ENCODE peak calls at places on chromosomes 5 and 9, in four cellular contexts. One of them, this sample, is unnamed.

GRCh38 chr5:37437716-37438115 is 58.6 kb downstream of the WDR70 start:
- DNase-seq in GM12878: no peak
- DNase-seq in A549: no peak
- DNase-seq in K562: no peak
- DNase-seq in this sample: peak; percentile 6

GRCh38 chr9:96420468-96421219 is 2.5 kb upstream of the ZNF367 start:
- DNase-seq in GM12878: peak; percentile 61
- DNase-seq in A549: peak; percentile 92
- DNase-seq in K562: no peak
- DNase-seq in this sample: peak; percentile 89

GRCh38 chr5:161023591-161023990 is 171.6 kb upstream of the ATP10B start:
- DNase-seq in K562: no peak
- DNase-seq in GM12878: no peak
- DNase-seq in A549: no peak
- DNase-seq in this sample: no peak

GRCh38 chr5:16480821-16481538 is 15.4 kb upstream of the ZNF622 start:
- DNase-seq in K562: no peak
- DNase-seq in GM12878: no peak
- DNase-seq in A549: no peak
- DNase-seq in this sample: no peak

GRCh38 chr5:15585826-15586591 is 86.0 kb downstream of the FBXL7 start:
- DNase-seq in K562: no peak
- DNase-seq in A549: no peak
- DNase-seq in GM12878: no peak
- DNase-seq in this sample: no peak

GRCh38 chr5:180860273-180860886 is 696 bp downstream of the ZFP62 start:
- DNase-seq in K562: peak; percentile 63
- DNase-seq in A549: peak; percentile 62
- DNase-seq in GM12878: no peak
- DNase-seq in this sample: no peak

GRCh38 chr5:9932770-9933169 is 302.6 kb upstream of the TAS2R1 start:
- DNase-seq in A549: no peak
- DNase-seq in GM12878: no peak
- DNase-seq in K562: no peak
- DNase-seq in this sample: peak; percentile 81

GRCh38 chr5:131769961-131770360 is 26.9 kb downstream of the FNIP1 start:
- DNase-seq in K562: no peak
- DNase-seq in A549: no peak
- DNase-seq in GM12878: no peak
- DNase-seq in this sample: no peak

GRCh38 chr9:72623156-72623555 is 101.7 kb downstream of the TMC1 start:
- DNase-seq in GM12878: no peak
- DNase-seq in K562: no peak
- DNase-seq in A549: no peak
- DNase-seq in this sample: no peak

GRCh38 chr5:53433036-53433435 is 47.4 kb upstream of the FST start:
- DNase-seq in A549: no peak
- DNase-seq in GM12878: no peak
- DNase-seq in K562: no peak
- DNase-seq in this sample: no peak

GRCh38 chr5:150051657-150052195 is 34.6 kb downstream of the CSF1R start:
- DNase-seq in A549: no peak
- DNase-seq in K562: no peak
- DNase-seq in GM12878: no peak
- DNase-seq in this sample: no peak

GRCh38 chr5:165457854-165458481 is 1952.5 kb downstream of the MAT2B start:
- DNase-seq in GM12878: no peak
- DNase-seq in A549: no peak
- DNase-seq in K562: no peak
- DNase-seq in this sample: peak; percentile 55

GRCh38 chr5:73213566-73213998 is 40.6 kb downstream of the TMEM174 start:
- DNase-seq in K562: no peak
- DNase-seq in GM12878: peak; percentile 25
- DNase-seq in A549: no peak
- DNase-seq in this sample: peak; percentile 92

GRCh38 chr5:12861891-12862290 is 957.6 kb upstream of the CTNND2 start:
- DNase-seq in K562: no peak
- DNase-seq in A549: no peak
- DNase-seq in GM12878: no peak
- DNase-seq in this sample: no peak

GRCh38 chr9:74281674-74282073 is 215.5 kb upstream of the RORB start:
- DNase-seq in GM12878: no peak
- DNase-seq in A549: no peak
- DNase-seq in K562: peak; percentile 4
- DNase-seq in this sample: no peak

GRCh38 chr5:133405275-133406034 is 206.9 kb downstream of the FSTL4 start:
- DNase-seq in GM12878: no peak
- DNase-seq in A549: no peak
- DNase-seq in K562: no peak
- DNase-seq in this sample: no peak

GRCh38 chr9:113012492-113012891 is 500 bp upstream of the ZNF883 start:
- DNase-seq in GM12878: no peak
- DNase-seq in K562: peak; percentile 15
- DNase-seq in A549: no peak
- DNase-seq in this sample: no peak

GRCh38 chr9:4297795-4298254 is 2.0 kb downstream of the GLIS3 start:
- DNase-seq in A549: peak; percentile 28
- DNase-seq in K562: peak; percentile 12
- DNase-seq in GM12878: no peak
- DNase-seq in this sample: peak; percentile 65

GRCh38 chr5:142023836-142024235 is 11.0 kb upstream of the GNPDA1 start:
- DNase-seq in K562: no peak
- DNase-seq in GM12878: no peak
- DNase-seq in A549: no peak
- DNase-seq in this sample: no peak

GRCh38 chr5:133353741-133354140 is 258.6 kb downstream of the FSTL4 start:
- DNase-seq in K562: no peak
- DNase-seq in A549: no peak
- DNase-seq in GM12878: no peak
- DNase-seq in this sample: no peak

GRCh38 chr5:73278693-73279092 is 105.7 kb downstream of the TMEM174 start:
- DNase-seq in K562: no peak
- DNase-seq in A549: no peak
- DNase-seq in GM12878: no peak
- DNase-seq in this sample: no peak

GRCh38 chr9:626591-626990 is 214.9 kb upstream of the DMRT1 start:
- DNase-seq in GM12878: no peak
- DNase-seq in A549: no peak
- DNase-seq in K562: no peak
- DNase-seq in this sample: no peak

GRCh38 chr5:76958976-76959767 is 6.3 kb downstream of the CRHBP start:
- DNase-seq in K562: peak; percentile 44
- DNase-seq in A549: no peak
- DNase-seq in GM12878: no peak
- DNase-seq in this sample: peak; percentile 70

GRCh38 chr5:17359451-17359965 is 138.5 kb upstream of the TAF11L2 start:
- DNase-seq in K562: no peak
- DNase-seq in GM12878: no peak
- DNase-seq in A549: no peak
- DNase-seq in this sample: peak; percentile 33

GRCh38 chr9:121447341-121447834 is 52.3 kb downstream of the GGTA1 start:
- DNase-seq in A549: no peak
- DNase-seq in K562: no peak
- DNase-seq in GM12878: no peak
- DNase-seq in this sample: peak; percentile 76
- H3K4me1 ChIP-seq in A549: no peaks in the 10 kb centered on the region
- H3K4me1 ChIP-seq in K562: no peaks in the 10 kb centered on the region
- H3K4me1 ChIP-seq in GM12878: no peaks in the 10 kb centered on the region
- H3K4me1 ChIP-seq in this sample: peaks cover 2% of the 10 kb centered on the region

DNA sequence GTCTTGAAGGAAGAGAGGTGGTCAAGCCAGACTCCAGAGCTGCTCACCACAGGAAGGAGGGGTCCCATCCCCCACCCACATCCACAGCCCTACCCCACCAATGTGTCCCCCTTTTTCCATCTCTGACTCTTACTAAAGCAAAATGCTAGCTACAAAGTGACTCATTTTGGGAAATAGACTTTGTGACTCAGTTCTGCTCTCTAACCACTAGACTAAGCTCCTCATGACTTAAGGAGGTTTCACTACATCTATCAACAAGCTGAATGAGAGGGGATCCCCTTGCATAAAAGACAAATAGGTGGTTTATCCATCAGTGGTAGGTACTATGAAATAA is 35.1 kb upstream of the ADRB2 start:
- DNase-seq in A549: no peak
- DNase-seq in GM12878: peak; percentile 77
- DNase-seq in K562: no peak
- DNase-seq in this sample: peak; percentile 84
- TF ChIP-seq ELK1 in A549: no peak
- TF ChIP-seq ELK1 in GM12878: no peak
- TF ChIP-seq ELK1 in K562: no peak
- TF ChIP-seq ELK1 in this sample: no peak

GRCh38 chr9:99825158-99826046 is 3.7 kb downstream of the NR4A3 start:
- DNase-seq in GM12878: no peak
- DNase-seq in A549: no peak
- DNase-seq in K562: no peak
- DNase-seq in this sample: no peak

GRCh38 chr9:99822596-99823391 is 1.1 kb downstream of the NR4A3 start:
- DNase-seq in A549: peak; percentile 43
- DNase-seq in GM12878: no peak
- DNase-seq in K562: peak; percentile 19
- DNase-seq in this sample: peak; percentile 51

GRCh38 chr9:99826579-99826978 is 4.9 kb downstream of the NR4A3 start:
- DNase-seq in GM12878: no peak
- DNase-seq in K562: no peak
- DNase-seq in A549: no peak
- DNase-seq in this sample: no peak

GRCh38 chr9:99823392-99824377 is 2.0 kb downstream of the NR4A3 start:
- DNase-seq in GM12878: no peak
- DNase-seq in K562: peak; percentile 16
- DNase-seq in A549: peak; percentile 57
- DNase-seq in this sample: peak; percentile 47

DNA sequence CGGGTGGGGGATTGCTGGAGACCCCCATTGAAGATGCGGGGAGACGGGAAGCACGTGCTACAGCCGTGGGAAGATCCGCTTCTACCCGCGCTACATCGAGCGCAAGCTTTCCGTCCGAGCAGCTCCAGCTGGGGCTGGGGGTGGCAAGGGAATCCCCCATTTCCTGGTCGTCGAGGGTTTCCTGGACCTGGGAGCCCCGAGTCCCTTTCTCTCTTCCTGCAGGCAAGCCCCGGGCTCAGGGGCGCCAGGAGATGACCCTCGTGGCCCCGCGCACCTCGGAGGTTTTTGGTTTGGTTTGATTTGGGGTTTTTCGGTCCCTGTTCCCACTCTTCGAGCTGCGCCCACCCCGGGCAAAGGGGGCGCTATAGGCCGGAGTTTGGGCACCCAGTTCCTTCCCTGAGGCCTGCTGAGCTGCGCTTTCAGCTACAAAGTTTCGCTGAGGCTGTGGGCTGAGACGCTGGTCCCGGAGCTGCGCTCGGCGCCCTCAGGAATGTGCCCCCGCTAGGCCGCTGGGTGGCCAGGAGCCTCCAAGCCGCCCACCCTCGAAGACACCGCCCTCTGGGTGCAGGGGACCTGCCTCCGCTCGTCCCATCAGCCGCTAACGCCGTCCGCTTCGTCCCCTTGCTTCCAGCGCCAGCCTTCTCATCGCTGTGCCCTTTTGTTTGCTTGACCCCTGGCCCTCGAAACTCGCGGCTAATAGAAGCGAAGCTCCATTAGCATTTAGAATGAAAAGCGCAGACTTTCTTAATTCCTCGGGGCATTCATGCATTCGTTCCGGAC is 2.9 kb downstream of the NR4A3 start:
- DNase-seq in A549: peak; percentile 34
- DNase-seq in GM12878: no peak
- DNase-seq in K562: peak; percentile 46
- DNase-seq in this sample: no peak
- H3K4me3 ChIP-seq in A549: peak overlapping the region; percentile 67
- H3K4me3 ChIP-seq in GM12878: peak overlapping the region; percentile 91
- H3K4me3 ChIP-seq in K562: no peak overlapping the region
- H3K4me3 ChIP-seq in this sample: peak overlapping the region; percentile 78

DNA sequence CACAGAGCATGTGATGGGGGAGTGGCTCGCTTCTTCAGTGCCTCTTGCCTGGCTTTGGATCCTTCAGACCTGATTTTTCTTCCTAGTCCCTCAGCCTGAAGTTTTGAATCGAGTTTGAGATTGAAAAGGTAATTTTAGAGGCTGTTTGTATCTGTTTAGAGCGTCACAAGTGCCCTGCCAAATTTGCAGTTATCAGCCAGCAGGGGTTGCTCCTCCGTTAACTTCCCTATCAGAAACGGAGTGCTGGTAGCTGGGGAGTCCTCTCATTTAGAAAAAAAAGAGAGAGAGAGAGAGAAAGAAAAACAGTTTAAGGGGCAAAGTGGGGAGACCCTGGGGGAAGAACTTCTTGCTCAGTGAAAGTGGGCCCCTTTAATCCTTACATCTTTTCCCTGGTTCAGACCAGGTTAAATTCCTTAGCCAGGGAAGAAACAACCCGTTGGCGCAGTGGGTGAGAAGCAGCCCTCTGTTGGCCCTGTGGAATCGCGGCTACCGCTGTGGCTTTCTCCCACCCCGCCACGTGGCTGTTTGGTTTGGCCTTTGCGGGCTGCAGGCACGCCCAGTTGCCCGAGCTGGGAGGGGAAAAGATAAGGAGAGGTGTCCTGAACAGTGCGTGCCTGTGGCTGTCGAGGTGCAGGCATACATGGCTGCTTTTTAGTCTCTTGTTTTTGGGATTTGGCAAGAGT is 576.7 kb upstream of the ACO1 start:
- DNase-seq in A549: no peak
- DNase-seq in GM12878: no peak
- DNase-seq in K562: peak; percentile 1
- DNase-seq in this sample: no peak
- H3K4me1 ChIP-seq in A549: no peaks in the 10 kb centered on the region
- H3K4me1 ChIP-seq in GM12878: no peaks in the 10 kb centered on the region
- H3K4me1 ChIP-seq in K562: peaks cover 5% of the 10 kb centered on the region
- H3K4me1 ChIP-seq in this sample: no peaks in the 10 kb centered on the region

GRCh38 chr5:139296198-139296597 is 2.7 kb downstream of the MATR3 start:
- DNase-seq in K562: no peak
- DNase-seq in A549: no peak
- DNase-seq in GM12878: no peak
- DNase-seq in this sample: no peak

GRCh38 chr5:139295692-139296091 is 2.2 kb downstream of the MATR3 start:
- DNase-seq in K562: no peak
- DNase-seq in GM12878: no peak
- DNase-seq in A549: no peak
- DNase-seq in this sample: peak; percentile 39

GRCh38 chr5:139298242-139298641 is 4.7 kb downstream of the MATR3 start:
- DNase-seq in GM12878: no peak
- DNase-seq in K562: no peak
- DNase-seq in A549: no peak
- DNase-seq in this sample: no peak

GRCh38 chr5:139297439-139298133 is 4.0 kb downstream of the MATR3 start:
- DNase-seq in A549: no peak
- DNase-seq in K562: no peak
- DNase-seq in GM12878: no peak
- DNase-seq in this sample: no peak

DNA sequence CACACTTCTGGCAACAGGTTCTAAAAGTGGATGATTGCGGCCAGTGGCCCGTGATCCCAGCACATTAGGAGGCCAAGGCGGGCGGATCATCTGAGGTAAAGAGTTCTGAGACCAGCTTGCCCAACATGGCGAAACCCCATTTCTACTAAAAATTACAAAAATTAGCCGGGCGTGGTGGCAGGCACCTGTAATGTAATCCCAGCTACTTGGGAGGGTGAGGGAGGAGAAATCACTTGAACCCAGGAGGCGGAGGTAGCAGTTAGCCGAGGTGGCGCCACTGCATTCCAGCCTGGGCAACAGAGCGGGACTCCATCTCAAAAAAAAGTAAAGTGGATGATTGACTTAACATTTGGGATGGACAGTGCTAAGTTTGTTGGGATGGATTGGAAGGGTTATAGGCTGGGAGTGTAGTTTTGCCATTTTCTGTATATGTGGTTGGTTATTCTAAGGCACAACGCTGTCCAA is 3.4 kb downstream of the MATR3 start:
- DNase-seq in GM12878: no peak
- DNase-seq in K562: no peak
- DNase-seq in A549: no peak
- DNase-seq in this sample: no peak
- TF ChIP-seq ELK1 in GM12878: no peak
- TF ChIP-seq ELK1 in K562: no peak
- TF ChIP-seq ELK1 in A549: no peak
- TF ChIP-seq ELK1 in this sample: no peak